ENCODE peak calls at places on chromosomes 7 and 10, in seven cellular contexts. Q is IMR-90, Z is neuronal stem cell, O is mesenchymal stem cell, D is H9, S is trophoblast cell, Y is H1. L is an unnamed sample.

GRCh38 chr10:132939957-132940790 is 2.2 kb downstream of the CFAP46 start:
- DNase-seq in Q (peak), Z (peak), O (peak), D (peak), S (no peak), Y (peak), L (peak)

GRCh38 chr10:22250897-22251605 is 33.2 kb upstream of the EBLN1 start:
- DNase-seq in Q (no peak), Z (no peak), O (peak), D (no peak), S (no peak), Y (no peak), L (no peak)

GRCh38 chr10:37053476-37053875 is 71.9 kb upstream of the ANKRD30A start:
- DNase-seq in Q (no peak), Z (no peak), O (no peak), D (no peak), S (no peak), Y (no peak), L (no peak)

GRCh38 chr10:22666287-22667092 is 47.9 kb downstream of the PIP4K2A start:
- DNase-seq in Q (peak), Z (no peak), O (no peak), D (no peak), S (no peak), Y (no peak), L (no peak)

GRCh38 chr7:40899651-40900507 is 765.1 kb downstream of the SUGCT start:
- DNase-seq in Q (no peak), Z (no peak), O (no peak), D (no peak), S (peak), Y (no peak), L (no peak)

GRCh38 chr10:27679996-27680395 is 65.6 kb downstream of the MKX start:
- DNase-seq in Q (no peak), Z (no peak), O (no peak), D (no peak), S (no peak), Y (no peak), L (peak)

GRCh38 chr7:8149222-8149621 is 112.7 kb downstream of the ICA1 start:
- DNase-seq in Q (no peak), Z (no peak), O (no peak), D (no peak), S (no peak), Y (no peak), L (no peak)

GRCh38 chr7:123537026-123537642 is 2.7 kb upstream of the IQUB start:
- DNase-seq in Q (peak), Z (no peak), O (peak), D (no peak), S (no peak), Y (no peak), L (peak)

GRCh38 chr10:131663411-131663810 is 237.4 kb upstream of the PPP2R2D start:
- DNase-seq in Q (no peak), Z (no peak), O (no peak), D (no peak), S (no peak), Y (no peak), L (no peak)

GRCh38 chr10:122419890-122420623 is 34.4 kb upstream of the ARMS2 start:
- DNase-seq in Q (peak), Z (no peak), O (no peak), D (no peak), S (no peak), Y (no peak), L (no peak)

GRCh38 chr7:31724696-31725095 is 37.7 kb downstream of the PPP1R17 start:
- DNase-seq in Q (no peak), Z (no peak), O (no peak), D (no peak), S (no peak), Y (no peak), L (no peak)

DNA sequence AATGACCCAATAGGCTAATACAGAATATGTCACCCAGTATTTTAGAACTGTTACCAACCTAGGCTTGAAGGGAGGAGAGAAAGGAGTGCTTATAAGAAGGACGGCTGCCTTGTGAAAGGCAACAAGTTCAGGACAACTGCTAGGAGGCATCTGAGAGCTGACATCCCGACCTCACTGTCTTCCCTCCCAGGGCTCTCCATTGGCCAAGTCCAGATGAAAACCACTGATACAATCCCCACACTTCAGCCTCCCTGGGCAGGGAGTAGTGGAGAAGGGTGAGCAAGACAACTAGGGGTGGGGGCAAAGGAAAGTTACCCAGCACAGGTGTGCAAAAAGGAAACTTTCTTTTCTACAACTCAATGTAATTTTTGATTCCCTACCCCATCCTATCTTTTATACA is 29.5 kb upstream of the TMEM273 start:
- DNase-seq in Q (no peak), Z (no peak), O (no peak), D (no peak), S (no peak), Y (no peak), L (no peak)
- H4K8ac ChIP-seq in Q (no peak), Z (no peak), O (no peak), D (no peak), S (no peak), Y (no peak), L (no peak)

GRCh38 chr7:22543169-22543568 is 43.2 kb upstream of the STEAP1B start:
- DNase-seq in Q (peak), Z (no peak), O (no peak), D (no peak), S (no peak), Y (peak), L (no peak)

GRCh38 chr7:22541789-22542188 is 41.8 kb upstream of the STEAP1B start:
- DNase-seq in Q (no peak), Z (no peak), O (no peak), D (no peak), S (no peak), Y (no peak), L (no peak)

GRCh38 chr7:22542669-22543068 is 42.7 kb upstream of the STEAP1B start:
- DNase-seq in Q (no peak), Z (no peak), O (no peak), D (no peak), S (no peak), Y (peak), L (no peak)

GRCh38 chr7:22545539-22545938 is 45.6 kb upstream of the STEAP1B start:
- DNase-seq in Q (no peak), Z (no peak), O (no peak), D (no peak), S (no peak), Y (no peak), L (no peak)

DNA sequence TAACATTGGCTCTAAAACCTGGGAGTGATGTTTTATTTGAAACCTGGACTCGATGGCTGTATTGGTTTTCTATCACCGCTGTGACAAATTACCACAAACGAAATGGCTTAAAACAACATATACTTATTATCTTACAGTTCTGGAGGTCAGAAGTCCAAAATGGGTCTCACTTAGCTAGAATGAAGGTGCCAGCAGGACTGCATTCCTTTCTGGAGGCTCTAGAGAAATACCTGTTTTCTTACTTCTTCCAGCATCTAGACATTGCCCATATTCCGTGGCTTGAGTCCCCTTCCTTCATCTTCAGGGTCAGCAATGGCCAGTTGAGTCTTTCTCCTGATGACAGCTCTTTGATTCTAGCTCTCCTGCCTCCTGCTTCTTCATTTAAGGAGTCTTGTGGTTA is 44.3 kb upstream of the STEAP1B start:
- DNase-seq in Q (no peak), Z (no peak), O (no peak), D (no peak), S (peak), Y (no peak), L (no peak)
- H4K8ac ChIP-seq in Q (no peak), Z (no peak), O (no peak), D (no peak), S (no peak), Y (no peak), L (no peak)

GRCh38 chr7:101537205-101537604 is 91.9 kb downstream of the MYL10 start:
- DNase-seq in Q (peak), Z (no peak), O (peak), D (no peak), S (no peak), Y (no peak), L (no peak)
- H4K8ac ChIP-seq in Q (no peak), Z (no peak), O (no peak), D (no peak), S (no peak), Y (no peak), L (no peak)

GRCh38 chr7:136969776-136970175 is 101.3 kb downstream of the CHRM2 start:
- DNase-seq in Q (peak), Z (no peak), O (no peak), D (no peak), S (no peak), Y (no peak), L (peak)
- H4K8ac ChIP-seq in Q (peak), Z (no peak), O (no peak), D (no peak), S (no peak), Y (no peak), L (no peak)

DNA sequence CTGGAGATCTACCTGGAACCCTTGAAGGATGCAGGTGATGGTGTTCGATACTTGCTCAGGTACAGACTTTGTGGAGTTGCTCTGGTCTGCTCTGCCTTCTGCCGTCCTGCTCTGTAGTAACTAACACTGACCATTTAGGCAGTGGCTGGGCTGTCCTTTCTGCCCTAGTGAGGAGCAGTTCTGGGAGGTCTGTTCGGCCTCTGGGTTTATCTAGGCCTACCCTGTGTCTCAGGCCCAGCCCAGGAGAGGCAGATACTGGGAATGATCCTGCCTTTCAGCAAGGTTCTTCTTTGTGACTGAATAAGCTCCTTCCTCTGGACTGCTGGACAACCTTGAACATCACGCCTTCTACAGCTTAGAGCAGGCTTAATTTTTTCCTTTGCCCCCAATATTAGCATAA is 1.7 kb downstream of the ZFYVE27 start:
- DNase-seq in Q (no peak), Z (no peak), O (no peak), D (no peak), S (no peak), Y (no peak), L (no peak)
- H4K8ac ChIP-seq in Q (no peak), Z (no peak), O (no peak), D (no peak), S (no peak), Y (no peak), L (no peak)

GRCh38 chr10:33244354-33244967 is 90.0 kb downstream of the NRP1 start:
- DNase-seq in Q (no peak), Z (no peak), O (no peak), D (no peak), S (no peak), Y (no peak), L (no peak)

GRCh38 chr10:33249137-33249536 is 85.3 kb downstream of the NRP1 start:
- DNase-seq in Q (no peak), Z (no peak), O (no peak), D (no peak), S (no peak), Y (no peak), L (no peak)

GRCh38 chr10:33247221-33247907 is 87.1 kb downstream of the NRP1 start:
- DNase-seq in Q (no peak), Z (no peak), O (no peak), D (no peak), S (no peak), Y (no peak), L (no peak)

GRCh38 chr10:33248638-33249037 is 85.8 kb downstream of the NRP1 start:
- DNase-seq in Q (peak), Z (no peak), O (peak), D (no peak), S (no peak), Y (no peak), L (no peak)

GRCh38 chr10:33245343-33245742 is 89.1 kb downstream of the NRP1 start:
- DNase-seq in Q (no peak), Z (no peak), O (no peak), D (no peak), S (no peak), Y (no peak), L (no peak)
- H4K8ac ChIP-seq in Q (peak), Z (no peak), O (no peak), D (no peak), S (no peak), Y (no peak), L (no peak)

GRCh38 chr7:128876127-128876526 is 13.5 kb downstream of the ATP6V1F start:
- DNase-seq in Q (no peak), Z (no peak), O (no peak), D (no peak), S (peak), Y (no peak), L (no peak)
- H4K8ac ChIP-seq in Q (no peak), Z (no peak), O (no peak), D (no peak), S (no peak), Y (no peak), L (no peak)

GRCh38 chr10:124048371-124049290 is 44.8 kb downstream of the CHST15 start:
- DNase-seq in Q (no peak), Z (no peak), O (peak), D (no peak), S (no peak), Y (no peak), L (no peak)
- H4K8ac ChIP-seq in Q (no peak), Z (no peak), O (no peak), D (no peak), S (no peak), Y (no peak), L (no peak)